ENCODE peak calls at places on chromosomes 4 and X, in ten cellular contexts. O is naive thymus-derived CD8-positive, alpha-beta T cell; J is right cardiac atrium; Z is T-cell; N is A549; G is stimulated activated naive CD8-positive, alpha-beta T cell treated with anti-CD3 and anti-CD28 coated beads, Interleukin-15, Interleukin-2, amounts not matched to agents 100 U/mL and 50 U/mL, for 24 hours; M is activated naive CD8-positive, alpha-beta T cell treated with anti-CD3 and anti-CD28 coated beads, Interleukin-2, amount 10 ng/mL, durations not matched to agents 7 days and 5 days; Y is aorta; F is pancreas; S is upper lobe of left lung. X is an unnamed sample.

GRCh38 chr4:2241410-2242353 is at the start of the genes HAUS3 and POLN:
- ATAC-seq in O (peak; percentile 86), J (peak; percentile 99), Z (peak; percentile 94), N (peak; percentile 92), G (peak; percentile 98), M (peak; percentile 93), Y (peak; percentile 99), F (peak; percentile 98), S (peak; percentile 99), X (peak; percentile 98)

GRCh38 chrX:33194876-33195433 is 16.4 kb downstream of the DMD start:
- ATAC-seq in O (no peak), J (peak; percentile 55), Z (no peak), N (no peak), G (no peak), M (no peak), Y (no peak), F (no peak), S (no peak), X (no peak)

GRCh38 chr4:183241322-183241640 is 78.8 kb downstream of the CLDN22 start:
- ATAC-seq in O (no peak), J (peak; percentile 56), Z (no peak), N (no peak), G (no peak), M (no peak), Y (no peak), F (peak; percentile 87), S (no peak), X (no peak)

GRCh38 chrX:10514891-10515290 is 105.5 kb downstream of the MID1 start:
- ATAC-seq in O (no peak), J (no peak), Z (no peak), N (no peak), G (no peak), M (no peak), Y (no peak), F (no peak), S (no peak), X (no peak)

GRCh38 chrX:2609431-2610238 is 81.5 kb upstream of the CD99 start:
- ATAC-seq in O (no peak), J (no peak), Z (no peak), N (peak; percentile 74), G (no peak), M (peak; percentile 50), Y (no peak), F (peak; percentile 4), S (no peak), X (no peak)

GRCh38 chr4:2847297-2847871 is 3.7 kb downstream of the ADD1 start:
- ATAC-seq in O (no peak), J (no peak), Z (no peak), N (no peak), G (no peak), M (no peak), Y (no peak), F (no peak), S (no peak), X (no peak)

GRCh38 chr4:168475745-168476144 is 4.5 kb downstream of the DDX60L start:
- ATAC-seq in O (no peak), J (no peak), Z (no peak), N (peak; percentile 49), G (no peak), M (no peak), Y (no peak), F (no peak), S (no peak), X (no peak)

GRCh38 chr4:68463796-68464195 is 16.5 kb downstream of the TMPRSS11E start:
- ATAC-seq in O (no peak), J (no peak), Z (no peak), N (no peak), G (no peak), M (no peak), Y (no peak), F (peak; percentile 67), S (no peak), X (peak; percentile 77)

GRCh38 chr4:42646999-42647541 is 9.8 kb downstream of the ATP8A1 start:
- ATAC-seq in O (peak; percentile 66), J (no peak), Z (peak; percentile 46), N (no peak), G (no peak), M (no peak), Y (no peak), F (no peak), S (no peak), X (no peak)

GRCh38 chr4:127045872-127046271 is 586.9 kb upstream of the INTU start:
- ATAC-seq in O (no peak), J (no peak), Z (no peak), N (no peak), G (no peak), M (no peak), Y (no peak), F (no peak), S (no peak), X (peak; percentile 47)

GRCh38 chrX:121356139-121356849 is 308.9 kb downstream of the GLUD2 start:
- ATAC-seq in O (no peak), J (no peak), Z (no peak), N (no peak), G (no peak), M (no peak), Y (no peak), F (no peak), S (no peak), X (no peak)

GRCh38 chr4:107312366-107312765 is 276.3 kb upstream of the DKK2 start:
- ATAC-seq in O (no peak), J (no peak), Z (no peak), N (no peak), G (no peak), M (no peak), Y (no peak), F (no peak), S (no peak), X (no peak)

GRCh38 chr4:95957054-95957453 is 117.2 kb downstream of the PDHA2 start:
- ATAC-seq in O (no peak), J (no peak), Z (no peak), N (no peak), G (no peak), M (no peak), Y (no peak), F (no peak), S (no peak), X (no peak)

GRCh38 chr4:155367608-155368007 is 9.2 kb downstream of the MAP9 start:
- ATAC-seq in O (no peak), J (no peak), Z (no peak), N (no peak), G (peak; percentile 78), M (no peak), Y (no peak), F (no peak), S (no peak), X (peak; percentile 59)

GRCh38 chrX:134999469-134999868 is 8.7 kb downstream of the SMIM10 start:
- ATAC-seq in O (no peak), J (peak; percentile 34), Z (no peak), N (no peak), G (no peak), M (no peak), Y (peak; percentile 56), F (peak; percentile 36), S (no peak), X (no peak)

GRCh38 chr4:35789899-35790574 is 454.3 kb downstream of the ARAP2 start:
- ATAC-seq in O (no peak), J (no peak), Z (no peak), N (no peak), G (no peak), M (no peak), Y (no peak), F (no peak), S (no peak), X (no peak)

GRCh38 chr4:5045099-5045498 is 6.2 kb upstream of the STK32B start:
- ATAC-seq in O (no peak), J (peak; percentile 52), Z (no peak), N (no peak), G (no peak), M (no peak), Y (no peak), F (peak; percentile 70), S (no peak), X (no peak)

GRCh38 chr4:83393908-83394307 is 59.3 kb upstream of the HPSE start:
- ATAC-seq in O (no peak), J (no peak), Z (no peak), N (no peak), G (no peak), M (no peak), Y (no peak), F (no peak), S (no peak), X (no peak)

X was measured in esophagus mucosa.